ENCODE peak calls at places on chromosomes 2 and 18, in ten cellular contexts. J is MV-4-11, F is GM12865, N is tibial artery, B is heart right ventricle, E is WERI-Rb-1, P is pancreas, R is AML-193, W is right cardiac atrium, Y is osteoblast. L is an unnamed sample.

GRCh38 chr2:226733189-226733858 is 66.3 kb downstream of the IRS1 start:
- DNase-seq in J (no peak), Y (no peak), N (no peak), F (no peak), B (no peak), P (no peak), E (no peak), R (no peak), W (no peak), L (no peak)

GRCh38 chr2:224178085-224178484 is 139.0 kb upstream of the SERPINE2 start:
- DNase-seq in P (no peak), E (no peak), Y (no peak), F (no peak), N (no peak), W (no peak), R (no peak), J (no peak), B (no peak), L (no peak)

GRCh38 chr2:9473985-9474360 is 378 bp upstream of the IAH1 start:
- DNase-seq in W (peak), J (no peak), P (peak), N (peak), B (peak), E (peak), Y (peak), F (peak), R (no peak), L (no peak)

GRCh38 chr18:22524783-22525182 is 107.1 kb upstream of the CTAGE1 start:
- DNase-seq in Y (no peak), W (no peak), J (no peak), F (no peak), E (no peak), B (no peak), P (no peak), N (no peak), R (no peak), L (no peak)

GRCh38 chr2:144159264-144159663 is 360.7 kb downstream of the ZEB2 start:
- DNase-seq in R (no peak), F (no peak), Y (no peak), J (no peak), N (no peak), W (no peak), E (no peak), P (no peak), B (no peak), L (no peak)

GRCh38 chr2:157107877-157108276 is 149.6 kb upstream of the GALNT5 start:
- DNase-seq in B (no peak), J (no peak), W (no peak), P (no peak), E (no peak), Y (no peak), N (no peak), F (peak), R (no peak), L (no peak)

GRCh38 chr2:106030287-106031268 is 163.5 kb downstream of the UXS1 start:
- DNase-seq in P (no peak), N (peak), B (peak), J (no peak), Y (peak), F (no peak), W (peak), E (no peak), R (no peak), L (no peak)

GRCh38 chr18:61833978-61834377 is 58.8 kb downstream of the RNF152 start:
- DNase-seq in Y (no peak), P (no peak), W (no peak), B (peak), F (no peak), J (no peak), E (no peak), R (no peak), N (no peak), L (no peak)

GRCh38 chr2:12051831-12052230 is 305.4 kb downstream of the LPIN1 start:
- DNase-seq in N (no peak), R (no peak), F (no peak), W (no peak), E (no peak), B (no peak), J (no peak), Y (peak), P (no peak), L (no peak)

GRCh38 chr18:27750014-27750413 is 426.9 kb downstream of the CDH2 start:
- DNase-seq in F (peak), Y (peak), R (peak), P (no peak), E (peak), N (no peak), W (peak), J (no peak), B (peak), L (no peak)

GRCh38 chr18:77068321-77068841 is 64.2 kb downstream of the MBP start:
- DNase-seq in W (no peak), N (no peak), E (no peak), F (peak), J (peak), B (no peak), R (no peak), Y (no peak), P (no peak), L (no peak)

GRCh38 chr2:162230761-162231160 is 12.5 kb downstream of the FAP start:
- DNase-seq in W (no peak), N (no peak), J (no peak), B (no peak), R (no peak), P (no peak), Y (no peak), E (no peak), F (no peak), L (no peak)

GRCh38 chr2:96145028-96145939 is at the start of gene DUSP2:
- DNase-seq in E (peak), N (peak), B (peak), R (peak), J (peak), W (peak), P (peak), F (peak), Y (peak), L (no peak)

GRCh38 chr18:21203096-21203495 is 38.9 kb upstream of the GREB1L start:
- DNase-seq in B (no peak), E (no peak), R (no peak), Y (no peak), J (no peak), F (no peak), N (no peak), W (no peak), P (no peak), L (no peak)

GRCh38 chr2:96875498-96876035 is 5.7 kb upstream of the SEMA4C start:
- DNase-seq in R (no peak), J (no peak), F (no peak), Y (peak), N (no peak), B (no peak), P (no peak), E (peak), W (no peak), L (no peak)

GRCh38 chr18:54444309-54444914 is 86.7 kb downstream of the C18orf54 start:
- DNase-seq in N (no peak), W (peak), B (peak), J (peak), Y (peak), P (peak), E (peak), F (peak), R (peak), L (no peak)

GRCh38 chr2:9967053-9967775 is 15.7 kb downstream of the GRHL1 start:
- DNase-seq in N (no peak), W (no peak), P (no peak), R (no peak), F (peak), Y (no peak), B (no peak), J (peak), E (no peak), L (no peak)

GRCh38 chr18:56377161-56377560 is 261.2 kb downstream of the TXNL1 start:
- DNase-seq in P (no peak), W (peak), E (no peak), Y (no peak), F (no peak), N (no peak), B (no peak), R (no peak), J (no peak), L (no peak)

GRCh38 chr2:48589170-48589767 is 28.4 kb upstream of the GTF2A1L start:
- DNase-seq in N (no peak), P (no peak), Y (no peak), B (peak), W (no peak), E (peak), J (peak), F (peak), R (peak), L (no peak)

GRCh38 chr18:7941533-7941932 is 374.4 kb downstream of the PTPRM start:
- DNase-seq in F (no peak), P (peak), B (peak), W (no peak), Y (no peak), J (no peak), N (no peak), E (no peak), R (no peak), L (no peak)

GRCh38 chr18:2442726-2443275 is 128.5 kb downstream of the METTL4 start:
- DNase-seq in Y (no peak), P (no peak), E (no peak), R (no peak), J (no peak), N (no peak), B (no peak), F (no peak), W (no peak), L (no peak)